ENCODE peak calls at places on chromosomes 3 and 15, in eight cellular contexts. One of them, this sample, is unnamed.
A peak's percentile ranks its signal among the peaks of the same experiment; 100 is the strongest.

GRCh38 chr15:92638291-92638708 is 17.3 kb downstream of the FAM174B start:
- DNase-seq in brain microvascular endothelial cell: no peak
- DNase-seq in K562: no peak
- DNase-seq in CD8-positive, alpha-beta T cell: no peak
- DNase-seq in uterus: no peak
- DNase-seq in astrocyte: peak; percentile 25
- DNase-seq in CD8-positive, alpha-beta memory T cell: no peak
- DNase-seq in cardiac muscle cell: no peak
- DNase-seq in this sample: no peak

GRCh38 chr15:40100133-40100946 is 8.3 kb downstream of the BMF start:
- DNase-seq in brain microvascular endothelial cell: no peak
- DNase-seq in K562: no peak
- DNase-seq in CD8-positive, alpha-beta T cell: no peak
- DNase-seq in uterus: no peak
- DNase-seq in astrocyte: no peak
- DNase-seq in CD8-positive, alpha-beta memory T cell: peak; percentile 23
- DNase-seq in cardiac muscle cell: no peak
- DNase-seq in this sample: no peak

GRCh38 chr3:13863929-13864595 is 15.8 kb downstream of the WNT7A start:
- DNase-seq in brain microvascular endothelial cell: no peak
- DNase-seq in K562: no peak
- DNase-seq in CD8-positive, alpha-beta T cell: no peak
- DNase-seq in uterus: no peak
- DNase-seq in astrocyte: no peak
- DNase-seq in CD8-positive, alpha-beta memory T cell: no peak
- DNase-seq in cardiac muscle cell: no peak
- DNase-seq in this sample: no peak

GRCh38 chr3:38566215-38566528 is 70.0 kb downstream of the EXOG start:
- DNase-seq in brain microvascular endothelial cell: no peak
- DNase-seq in K562: no peak
- DNase-seq in CD8-positive, alpha-beta T cell: no peak
- DNase-seq in uterus: no peak
- DNase-seq in astrocyte: no peak
- DNase-seq in CD8-positive, alpha-beta memory T cell: peak; percentile 29
- DNase-seq in cardiac muscle cell: no peak
- DNase-seq in this sample: no peak

GRCh38 chr3:11188231-11188630 is 33.9 kb downstream of the HRH1 start:
- DNase-seq in brain microvascular endothelial cell: no peak
- DNase-seq in K562: no peak
- DNase-seq in CD8-positive, alpha-beta T cell: no peak
- DNase-seq in uterus: no peak
- DNase-seq in astrocyte: no peak
- DNase-seq in CD8-positive, alpha-beta memory T cell: no peak
- DNase-seq in cardiac muscle cell: no peak
- DNase-seq in this sample: no peak

GRCh38 chr3:66504761-66505641 is 4.2 kb upstream of the LRIG1 start:
- DNase-seq in brain microvascular endothelial cell: no peak
- DNase-seq in K562: no peak
- DNase-seq in CD8-positive, alpha-beta T cell: no peak
- DNase-seq in uterus: no peak
- DNase-seq in astrocyte: no peak
- DNase-seq in CD8-positive, alpha-beta memory T cell: no peak
- DNase-seq in cardiac muscle cell: no peak
- DNase-seq in this sample: no peak

GRCh38 chr3:110521019-110521418 is 550.6 kb upstream of the NECTIN3 start:
- DNase-seq in brain microvascular endothelial cell: peak; percentile 95
- DNase-seq in K562: peak; percentile 17
- DNase-seq in CD8-positive, alpha-beta T cell: no peak
- DNase-seq in uterus: no peak
- DNase-seq in astrocyte: peak; percentile 88
- DNase-seq in CD8-positive, alpha-beta memory T cell: no peak
- DNase-seq in cardiac muscle cell: no peak
- DNase-seq in this sample: no peak

GRCh38 chr15:48544816-48545215 is 100.7 kb downstream of the FBN1 start:
- DNase-seq in brain microvascular endothelial cell: no peak
- DNase-seq in K562: no peak
- DNase-seq in CD8-positive, alpha-beta T cell: no peak
- DNase-seq in uterus: no peak
- DNase-seq in astrocyte: peak; percentile 43
- DNase-seq in CD8-positive, alpha-beta memory T cell: no peak
- DNase-seq in cardiac muscle cell: no peak
- DNase-seq in this sample: no peak

GRCh38 chr15:55799287-55800212 is 56.6 kb upstream of the PRTG start:
- DNase-seq in brain microvascular endothelial cell: peak; percentile 53
- DNase-seq in K562: peak; percentile 40
- DNase-seq in CD8-positive, alpha-beta T cell: no peak
- DNase-seq in uterus: no peak
- DNase-seq in astrocyte: peak; percentile 25
- DNase-seq in CD8-positive, alpha-beta memory T cell: no peak
- DNase-seq in cardiac muscle cell: peak; percentile 86
- DNase-seq in this sample: peak; percentile 33

GRCh38 chr15:38620108-38620507 is 55.5 kb upstream of the RASGRP1 start:
- DNase-seq in brain microvascular endothelial cell: no peak
- DNase-seq in K562: no peak
- DNase-seq in CD8-positive, alpha-beta T cell: no peak
- DNase-seq in uterus: no peak
- DNase-seq in astrocyte: no peak
- DNase-seq in CD8-positive, alpha-beta memory T cell: no peak
- DNase-seq in cardiac muscle cell: peak; percentile 70
- DNase-seq in this sample: no peak

GRCh38 chr15:69725957-69726356 is 273.3 kb downstream of the RPLP1 start:
- DNase-seq in brain microvascular endothelial cell: no peak
- DNase-seq in K562: no peak
- DNase-seq in CD8-positive, alpha-beta T cell: no peak
- DNase-seq in uterus: no peak
- DNase-seq in astrocyte: no peak
- DNase-seq in CD8-positive, alpha-beta memory T cell: no peak
- DNase-seq in cardiac muscle cell: no peak
- DNase-seq in this sample: no peak

GRCh38 chr3:84772841-84773240 is 185.9 kb upstream of the CADM2 start:
- DNase-seq in brain microvascular endothelial cell: no peak
- DNase-seq in K562: no peak
- DNase-seq in CD8-positive, alpha-beta T cell: no peak
- DNase-seq in uterus: no peak
- DNase-seq in astrocyte: no peak
- DNase-seq in CD8-positive, alpha-beta memory T cell: no peak
- DNase-seq in cardiac muscle cell: no peak
- DNase-seq in this sample: no peak

GRCh38 chr3:129060276-129061076 is at the start of gene GP9:
- DNase-seq in brain microvascular endothelial cell: no peak
- DNase-seq in K562: no peak
- DNase-seq in CD8-positive, alpha-beta T cell: no peak
- DNase-seq in uterus: no peak
- DNase-seq in astrocyte: no peak
- DNase-seq in CD8-positive, alpha-beta memory T cell: no peak
- DNase-seq in cardiac muscle cell: no peak
- DNase-seq in this sample: no peak

GRCh38 chr3:37171144-37171543 is 3.2 kb downstream of the LRRFIP2 start:
- DNase-seq in brain microvascular endothelial cell: no peak
- DNase-seq in K562: no peak
- DNase-seq in CD8-positive, alpha-beta T cell: no peak
- DNase-seq in uterus: no peak
- DNase-seq in astrocyte: no peak
- DNase-seq in CD8-positive, alpha-beta memory T cell: no peak
- DNase-seq in cardiac muscle cell: peak; percentile 19
- DNase-seq in this sample: no peak

GRCh38 chr3:124769462-124769861 is 39.2 kb downstream of the UMPS start:
- DNase-seq in brain microvascular endothelial cell: no peak
- DNase-seq in K562: no peak
- DNase-seq in CD8-positive, alpha-beta T cell: no peak
- DNase-seq in uterus: no peak
- DNase-seq in astrocyte: no peak
- DNase-seq in CD8-positive, alpha-beta memory T cell: no peak
- DNase-seq in cardiac muscle cell: no peak
- DNase-seq in this sample: no peak

GRCh38 chr3:109353057-109353456 is 15.7 kb upstream of the DPPA4 start:
- DNase-seq in brain microvascular endothelial cell: no peak
- DNase-seq in K562: no peak
- DNase-seq in CD8-positive, alpha-beta T cell: no peak
- DNase-seq in uterus: no peak
- DNase-seq in astrocyte: no peak
- DNase-seq in CD8-positive, alpha-beta memory T cell: no peak
- DNase-seq in cardiac muscle cell: no peak
- DNase-seq in this sample: no peak

GRCh38 chr3:112775011-112775742 is 71.5 kb downstream of the CD200R1L start:
- DNase-seq in brain microvascular endothelial cell: peak; percentile 45
- DNase-seq in K562: no peak
- DNase-seq in CD8-positive, alpha-beta T cell: no peak
- DNase-seq in uterus: peak; percentile 43
- DNase-seq in astrocyte: peak; percentile 91
- DNase-seq in CD8-positive, alpha-beta memory T cell: no peak
- DNase-seq in cardiac muscle cell: no peak
- DNase-seq in this sample: no peak

GRCh38 chr3:129553771-129554170 is 10.8 kb downstream of the H1-8 start:
- DNase-seq in brain microvascular endothelial cell: no peak
- DNase-seq in K562: peak; percentile 64
- DNase-seq in CD8-positive, alpha-beta T cell: no peak
- DNase-seq in uterus: no peak
- DNase-seq in astrocyte: no peak
- DNase-seq in CD8-positive, alpha-beta memory T cell: no peak
- DNase-seq in cardiac muscle cell: no peak
- DNase-seq in this sample: no peak

GRCh38 chr15:52783929-52784798 is 6.0 kb downstream of the ONECUT1 start:
- DNase-seq in brain microvascular endothelial cell: no peak
- DNase-seq in K562: peak; percentile 60
- DNase-seq in CD8-positive, alpha-beta T cell: no peak
- DNase-seq in uterus: no peak
- DNase-seq in astrocyte: no peak
- DNase-seq in CD8-positive, alpha-beta memory T cell: peak; percentile 47
- DNase-seq in cardiac muscle cell: peak; percentile 71
- DNase-seq in this sample: no peak

GRCh38 chr3:149378420-149379388 is 1.3 kb upstream of the TM4SF1 start:
- DNase-seq in brain microvascular endothelial cell: no peak
- DNase-seq in K562: no peak
- DNase-seq in CD8-positive, alpha-beta T cell: no peak
- DNase-seq in uterus: no peak
- DNase-seq in astrocyte: no peak
- DNase-seq in CD8-positive, alpha-beta memory T cell: no peak
- DNase-seq in cardiac muscle cell: no peak
- DNase-seq in this sample: no peak

GRCh38 chr3:24493951-24494615 is 567 bp downstream of the THRB start:
- DNase-seq in brain microvascular endothelial cell: no peak
- DNase-seq in K562: peak; percentile 77
- DNase-seq in CD8-positive, alpha-beta T cell: no peak
- DNase-seq in uterus: peak; percentile 63
- DNase-seq in astrocyte: no peak
- DNase-seq in CD8-positive, alpha-beta memory T cell: no peak
- DNase-seq in cardiac muscle cell: peak; percentile 51
- DNase-seq in this sample: no peak

GRCh38 chr3:98780343-98780742 is 17.2 kb downstream of the ST3GAL6 start:
- DNase-seq in brain microvascular endothelial cell: peak; percentile 68
- DNase-seq in K562: no peak
- DNase-seq in CD8-positive, alpha-beta T cell: no peak
- DNase-seq in uterus: no peak
- DNase-seq in astrocyte: peak; percentile 74
- DNase-seq in CD8-positive, alpha-beta memory T cell: no peak
- DNase-seq in cardiac muscle cell: no peak
- DNase-seq in this sample: no peak

GRCh38 chr15:64931381-64931780 is 19.7 kb downstream of the ANKDD1A start:
- DNase-seq in brain microvascular endothelial cell: no peak
- DNase-seq in K562: no peak
- DNase-seq in CD8-positive, alpha-beta T cell: no peak
- DNase-seq in uterus: no peak
- DNase-seq in astrocyte: no peak
- DNase-seq in CD8-positive, alpha-beta memory T cell: no peak
- DNase-seq in cardiac muscle cell: no peak
- DNase-seq in this sample: no peak

GRCh38 chr3:119228290-119229145 is 12.2 kb downstream of the B4GALT4 start:
- DNase-seq in brain microvascular endothelial cell: no peak
- DNase-seq in K562: no peak
- DNase-seq in CD8-positive, alpha-beta T cell: no peak
- DNase-seq in uterus: no peak
- DNase-seq in astrocyte: no peak
- DNase-seq in CD8-positive, alpha-beta memory T cell: no peak
- DNase-seq in cardiac muscle cell: no peak
- DNase-seq in this sample: no peak

GRCh38 chr3:119230745-119231144 is 9.9 kb downstream of the B4GALT4 start:
- DNase-seq in brain microvascular endothelial cell: no peak
- DNase-seq in K562: no peak
- DNase-seq in CD8-positive, alpha-beta T cell: no peak
- DNase-seq in uterus: no peak
- DNase-seq in astrocyte: no peak
- DNase-seq in CD8-positive, alpha-beta memory T cell: no peak
- DNase-seq in cardiac muscle cell: no peak
- DNase-seq in this sample: no peak

GRCh38 chr3:119230071-119230470 is 10.6 kb downstream of the B4GALT4 start:
- DNase-seq in brain microvascular endothelial cell: no peak
- DNase-seq in K562: no peak
- DNase-seq in CD8-positive, alpha-beta T cell: no peak
- DNase-seq in uterus: no peak
- DNase-seq in astrocyte: no peak
- DNase-seq in CD8-positive, alpha-beta memory T cell: no peak
- DNase-seq in cardiac muscle cell: no peak
- DNase-seq in this sample: no peak

GRCh38 chr3:119229190-119229589 is 11.5 kb downstream of the B4GALT4 start:
- DNase-seq in brain microvascular endothelial cell: no peak
- DNase-seq in K562: no peak
- DNase-seq in CD8-positive, alpha-beta T cell: no peak
- DNase-seq in uterus: no peak
- DNase-seq in astrocyte: no peak
- DNase-seq in CD8-positive, alpha-beta memory T cell: no peak
- DNase-seq in cardiac muscle cell: no peak
- DNase-seq in this sample: no peak

GRCh38 chr3:119227064-119227850 is 13.4 kb downstream of the B4GALT4 start:
- DNase-seq in brain microvascular endothelial cell: no peak
- DNase-seq in K562: no peak
- DNase-seq in CD8-positive, alpha-beta T cell: no peak
- DNase-seq in uterus: no peak
- DNase-seq in astrocyte: no peak
- DNase-seq in CD8-positive, alpha-beta memory T cell: no peak
- DNase-seq in cardiac muscle cell: no peak
- DNase-seq in this sample: no peak
- H3K36me3 ChIP-seq in brain microvascular endothelial cell: peaks cover 14% of the 10 kb centered on the region
- H3K36me3 ChIP-seq in K562: peaks cover 55% of the 10 kb centered on the region
- H3K36me3 ChIP-seq in CD8-positive, alpha-beta T cell: peaks cover 20% of the 10 kb centered on the region
- H3K36me3 ChIP-seq in uterus: no peaks in the 10 kb centered on the region
- H3K36me3 ChIP-seq in astrocyte: peaks cover 27% of the 10 kb centered on the region
- H3K36me3 ChIP-seq in CD8-positive, alpha-beta memory T cell: peaks cover 45% of the 10 kb centered on the region
- H3K36me3 ChIP-seq in cardiac muscle cell: peaks cover 62% of the 10 kb centered on the region
- H3K36me3 ChIP-seq in this sample: peaks cover 71% of the 10 kb centered on the region

GRCh38 chr15:88627463-88627862 is 6.3 kb downstream of the AEN start:
- DNase-seq in brain microvascular endothelial cell: no peak
- DNase-seq in K562: no peak
- DNase-seq in CD8-positive, alpha-beta T cell: peak; percentile 90
- DNase-seq in uterus: no peak
- DNase-seq in astrocyte: no peak
- DNase-seq in CD8-positive, alpha-beta memory T cell: peak; percentile 86
- DNase-seq in cardiac muscle cell: no peak
- DNase-seq in this sample: peak; percentile 45
- H3K36me3 ChIP-seq in brain microvascular endothelial cell: peaks cover 64% of the 10 kb centered on the region
- H3K36me3 ChIP-seq in K562: peaks cover 96% of the 10 kb centered on the region
- H3K36me3 ChIP-seq in CD8-positive, alpha-beta T cell: peaks cover 21% of the 10 kb centered on the region
- H3K36me3 ChIP-seq in uterus: no peaks in the 10 kb centered on the region
- H3K36me3 ChIP-seq in astrocyte: peaks cover 62% of the 10 kb centered on the region
- H3K36me3 ChIP-seq in CD8-positive, alpha-beta memory T cell: peaks cover 23% of the 10 kb centered on the region
- H3K36me3 ChIP-seq in cardiac muscle cell: peaks cover 20% of the 10 kb centered on the region
- H3K36me3 ChIP-seq in this sample: peaks cover 83% of the 10 kb centered on the region

GRCh38 chr3:52811452-52812011 is 16.9 kb downstream of the ITIH3 start:
- DNase-seq in brain microvascular endothelial cell: no peak
- DNase-seq in K562: no peak
- DNase-seq in CD8-positive, alpha-beta T cell: no peak
- DNase-seq in uterus: no peak
- DNase-seq in astrocyte: no peak
- DNase-seq in CD8-positive, alpha-beta memory T cell: no peak
- DNase-seq in cardiac muscle cell: no peak
- DNase-seq in this sample: no peak
- H3K36me3 ChIP-seq in brain microvascular endothelial cell: no peaks in the 10 kb centered on the region
- H3K36me3 ChIP-seq in K562: no peaks in the 10 kb centered on the region
- H3K36me3 ChIP-seq in CD8-positive, alpha-beta T cell: no peaks in the 10 kb centered on the region
- H3K36me3 ChIP-seq in uterus: no peaks in the 10 kb centered on the region
- H3K36me3 ChIP-seq in astrocyte: no peaks in the 10 kb centered on the region
- H3K36me3 ChIP-seq in CD8-positive, alpha-beta memory T cell: no peaks in the 10 kb centered on the region
- H3K36me3 ChIP-seq in cardiac muscle cell: no peaks in the 10 kb centered on the region
- H3K36me3 ChIP-seq in this sample: no peaks in the 10 kb centered on the region

GRCh38 chr3:52492059-52492458 is 3.1 kb upstream of the STAB1 start:
- DNase-seq in brain microvascular endothelial cell: no peak
- DNase-seq in K562: no peak
- DNase-seq in CD8-positive, alpha-beta T cell: no peak
- DNase-seq in uterus: no peak
- DNase-seq in astrocyte: no peak
- DNase-seq in CD8-positive, alpha-beta memory T cell: no peak
- DNase-seq in cardiac muscle cell: no peak
- DNase-seq in this sample: no peak
- H3K36me3 ChIP-seq in brain microvascular endothelial cell: peaks cover 53% of the 10 kb centered on the region
- H3K36me3 ChIP-seq in K562: peaks cover 48% of the 10 kb centered on the region
- H3K36me3 ChIP-seq in CD8-positive, alpha-beta T cell: peaks cover 27% of the 10 kb centered on the region
- H3K36me3 ChIP-seq in uterus: no peaks in the 10 kb centered on the region
- H3K36me3 ChIP-seq in astrocyte: peaks cover 8% of the 10 kb centered on the region
- H3K36me3 ChIP-seq in CD8-positive, alpha-beta memory T cell: peaks cover 14% of the 10 kb centered on the region
- H3K36me3 ChIP-seq in cardiac muscle cell: peaks cover 55% of the 10 kb centered on the region
- H3K36me3 ChIP-seq in this sample: peaks cover 63% of the 10 kb centered on the region